ENCODE peak calls at places on chromosome 20, in five cellular contexts. I is activated CD4-positive, alpha-beta T cell treated with anti-CD3 and anti-CD28 coated beads for 48 hours; U is neuronal stem cell; O is hypothalamus; S is endodermal cell. J is an unnamed sample.

GRCh38 chr20:43761396-43762340 is 34.9 kb upstream of the GTSF1L start:
- DNase-seq in I (no peak), U (no peak), O (no peak), S (no peak), J (peak)

GRCh38 chr20:38137441-38138037 is 27.5 kb downstream of the TGM2 start:
- DNase-seq in I (no peak), U (no peak), O (no peak), S (no peak), J (no peak)

GRCh38 chr20:23019403-23019802 is 15.7 kb upstream of the SSTR4 start:
- DNase-seq in I (no peak), U (no peak), O (peak), S (peak), J (no peak)

GRCh38 chr20:21157006-21157405 is 31.1 kb downstream of the KIZ start:
- DNase-seq in I (no peak), U (no peak), O (no peak), S (no peak), J (no peak)

GRCh38 chr20:50054626-50055511 is 58.1 kb downstream of the UBE2V1 start:
- DNase-seq in I (no peak), U (no peak), O (peak), S (peak), J (peak)

GRCh38 chr20:53797085-53797484 is 203.4 kb upstream of the ZNF217 start:
- DNase-seq in I (no peak), U (no peak), O (no peak), S (no peak), J (no peak)

GRCh38 chr20:10863337-10864060 is 189.7 kb upstream of the JAG1 start:
- DNase-seq in I (no peak), U (no peak), O (no peak), S (no peak), J (peak)

GRCh38 chr20:50690979-50691584 is at the start of gene RIPOR3:
- DNase-seq in I (peak), U (peak), O (no peak), S (peak), J (peak)

GRCh38 chr20:58308290-58308679 is 1.2 kb upstream of the RAB22A start:
- DNase-seq in I (no peak), U (no peak), O (no peak), S (no peak), J (no peak)

GRCh38 chr20:532530-532929 is 11.1 kb downstream of the CSNK2A1 start:
- DNase-seq in I (no peak), U (no peak), O (no peak), S (no peak), J (no peak)

GRCh38 chr20:31740208-31740607 is 1.1 kb downstream of the TPX2 start:
- DNase-seq in I (no peak), U (no peak), O (no peak), S (no peak), J (peak)

GRCh38 chr20:61499859-61500258 is 247.8 kb downstream of the CDH4 start:
- DNase-seq in I (no peak), U (no peak), O (no peak), S (no peak), J (peak)

GRCh38 chr20:45779011-45779915 is 12.4 kb downstream of the WFDC3 start:
- DNase-seq in I (no peak), U (no peak), O (no peak), S (no peak), J (peak)

GRCh38 chr20:32116079-32116521 is 6.6 kb downstream of the TM9SF4 start:
- DNase-seq in I (no peak), U (no peak), O (no peak), S (no peak), J (peak)

GRCh38 chr20:8156603-8157079 is 24.6 kb downstream of the PLCB1 start:
- DNase-seq in I (no peak), U (no peak), O (no peak), S (no peak), J (peak)

GRCh38 chr20:63568170-63568981 is 5.7 kb downstream of the HELZ2 start:
- DNase-seq in I (no peak), U (no peak), O (no peak), S (no peak), J (no peak)

GRCh38 chr20:49248879-49249665 is 28.8 kb downstream of the ZNFX1 start:
- DNase-seq in I (no peak), U (no peak), O (no peak), S (no peak), J (no peak)